ENCODE peak calls at places on chromosomes 11 and 22, in seven cellular contexts. One of them, this sample, is unnamed.

GRCh38 chr11:118176400-118177134 is at the start of gene SCN2B:
- DNase-seq in CD4-positive, CD25-positive, alpha-beta regulatory T cell: no peak
- DNase-seq in AG04450: no peak
- DNase-seq in testis: no peak
- DNase-seq in pancreas: no peak
- DNase-seq in kidney: no peak
- DNase-seq in mesenchymal stem cell: no peak
- DNase-seq in this sample: no peak

GRCh38 chr11:48150213-48150612 is 66.4 kb upstream of the OR4B1 start:
- DNase-seq in CD4-positive, CD25-positive, alpha-beta regulatory T cell: no peak
- DNase-seq in AG04450: no peak
- DNase-seq in testis: no peak
- DNase-seq in pancreas: no peak
- DNase-seq in kidney: no peak
- DNase-seq in mesenchymal stem cell: no peak
- DNase-seq in this sample: peak; percentile 61

GRCh38 chr11:129257512-129257911 is 65.4 kb upstream of the ARHGAP32 start:
- DNase-seq in CD4-positive, CD25-positive, alpha-beta regulatory T cell: no peak
- DNase-seq in AG04450: no peak
- DNase-seq in testis: no peak
- DNase-seq in pancreas: no peak
- DNase-seq in kidney: no peak
- DNase-seq in mesenchymal stem cell: no peak
- DNase-seq in this sample: no peak

GRCh38 chr11:90874971-90875370 is 652.1 kb upstream of the CHORDC1 start:
- DNase-seq in CD4-positive, CD25-positive, alpha-beta regulatory T cell: no peak
- DNase-seq in AG04450: no peak
- DNase-seq in testis: no peak
- DNase-seq in pancreas: no peak
- DNase-seq in kidney: no peak
- DNase-seq in mesenchymal stem cell: no peak
- DNase-seq in this sample: peak; percentile 66

GRCh38 chr22:50310209-50310722 is 2.8 kb upstream of the PLXNB2 start:
- DNase-seq in CD4-positive, CD25-positive, alpha-beta regulatory T cell: no peak
- DNase-seq in AG04450: no peak
- DNase-seq in testis: no peak
- DNase-seq in pancreas: peak; percentile 27
- DNase-seq in kidney: peak; percentile 64
- DNase-seq in mesenchymal stem cell: no peak
- DNase-seq in this sample: no peak

GRCh38 chr11:82730286-82730685 is 3.4 kb downstream of the FAM181B start:
- DNase-seq in CD4-positive, CD25-positive, alpha-beta regulatory T cell: no peak
- DNase-seq in AG04450: no peak
- DNase-seq in testis: no peak
- DNase-seq in pancreas: no peak
- DNase-seq in kidney: no peak
- DNase-seq in mesenchymal stem cell: no peak
- DNase-seq in this sample: no peak

GRCh38 chr11:92888701-92889100 is 80.8 kb upstream of the MTNR1B start:
- DNase-seq in CD4-positive, CD25-positive, alpha-beta regulatory T cell: no peak
- DNase-seq in AG04450: no peak
- DNase-seq in testis: no peak
- DNase-seq in pancreas: no peak
- DNase-seq in kidney: no peak
- DNase-seq in mesenchymal stem cell: no peak
- DNase-seq in this sample: no peak

GRCh38 chr11:45921561-45922424 is 663 bp upstream of the LARGE2 start:
- DNase-seq in CD4-positive, CD25-positive, alpha-beta regulatory T cell: peak; percentile 20
- DNase-seq in AG04450: no peak
- DNase-seq in testis: peak; percentile 47
- DNase-seq in pancreas: peak; percentile 96
- DNase-seq in kidney: peak; percentile 86
- DNase-seq in mesenchymal stem cell: no peak
- DNase-seq in this sample: no peak

GRCh38 chr11:62842171-62842717 is 2.9 kb upstream of the WDR74 start:
- DNase-seq in CD4-positive, CD25-positive, alpha-beta regulatory T cell: peak; percentile 40
- DNase-seq in AG04450: no peak
- DNase-seq in testis: peak; percentile 48
- DNase-seq in pancreas: peak; percentile 56
- DNase-seq in kidney: peak; percentile 85
- DNase-seq in mesenchymal stem cell: no peak
- DNase-seq in this sample: no peak

GRCh38 chr22:50399751-50400331 is 56.7 kb downstream of the PPP6R2 start:
- DNase-seq in CD4-positive, CD25-positive, alpha-beta regulatory T cell: no peak
- DNase-seq in AG04450: no peak
- DNase-seq in testis: peak; percentile 54
- DNase-seq in pancreas: no peak
- DNase-seq in kidney: no peak
- DNase-seq in mesenchymal stem cell: peak; percentile 32
- DNase-seq in this sample: no peak

GRCh38 chr22:32579533-32580220 is 105.1 kb downstream of the FBXO7 start:
- DNase-seq in CD4-positive, CD25-positive, alpha-beta regulatory T cell: no peak
- DNase-seq in AG04450: no peak
- DNase-seq in testis: no peak
- DNase-seq in pancreas: no peak
- DNase-seq in kidney: peak; percentile 87
- DNase-seq in mesenchymal stem cell: peak; percentile 84
- DNase-seq in this sample: no peak

GRCh38 chr11:250740-251299 is 14.0 kb downstream of the PSMD13 start:
- DNase-seq in CD4-positive, CD25-positive, alpha-beta regulatory T cell: peak; percentile 59
- DNase-seq in AG04450: no peak
- DNase-seq in testis: peak; percentile 77
- DNase-seq in pancreas: peak; percentile 59
- DNase-seq in kidney: no peak
- DNase-seq in mesenchymal stem cell: peak; percentile 68
- DNase-seq in this sample: no peak

GRCh38 chr22:30192427-30192826 is 54.1 kb downstream of the LIF start:
- DNase-seq in CD4-positive, CD25-positive, alpha-beta regulatory T cell: no peak
- DNase-seq in AG04450: no peak
- DNase-seq in testis: no peak
- DNase-seq in pancreas: no peak
- DNase-seq in kidney: no peak
- DNase-seq in mesenchymal stem cell: no peak
- DNase-seq in this sample: no peak

GRCh38 chr11:70826541-70826943 is 425.8 kb downstream of the SHANK2 start:
- DNase-seq in CD4-positive, CD25-positive, alpha-beta regulatory T cell: no peak
- DNase-seq in AG04450: no peak
- DNase-seq in testis: peak; percentile 54
- DNase-seq in pancreas: no peak
- DNase-seq in kidney: peak; percentile 45
- DNase-seq in mesenchymal stem cell: no peak
- DNase-seq in this sample: no peak

GRCh38 chr11:65305501-65306268 is 9.0 kb upstream of the CDC42EP2 start:
- DNase-seq in CD4-positive, CD25-positive, alpha-beta regulatory T cell: no peak
- DNase-seq in AG04450: no peak
- DNase-seq in testis: no peak
- DNase-seq in pancreas: peak; percentile 54
- DNase-seq in kidney: no peak
- DNase-seq in mesenchymal stem cell: peak; percentile 93
- DNase-seq in this sample: no peak

GRCh38 chr11:134149371-134149770 is 74.4 kb downstream of the NCAPD3 start:
- DNase-seq in CD4-positive, CD25-positive, alpha-beta regulatory T cell: no peak
- DNase-seq in AG04450: no peak
- DNase-seq in testis: no peak
- DNase-seq in pancreas: no peak
- DNase-seq in kidney: no peak
- DNase-seq in mesenchymal stem cell: no peak
- DNase-seq in this sample: no peak

GRCh38 chr11:70477607-70478006 is 79.3 kb downstream of the CTTN start:
- DNase-seq in CD4-positive, CD25-positive, alpha-beta regulatory T cell: no peak
- DNase-seq in AG04450: no peak
- DNase-seq in testis: no peak
- DNase-seq in pancreas: no peak
- DNase-seq in kidney: peak; percentile 40
- DNase-seq in mesenchymal stem cell: no peak
- DNase-seq in this sample: no peak

GRCh38 chr11:82683029-82683428 is 50.6 kb downstream of the FAM181B start:
- DNase-seq in CD4-positive, CD25-positive, alpha-beta regulatory T cell: no peak
- DNase-seq in AG04450: no peak
- DNase-seq in testis: no peak
- DNase-seq in pancreas: no peak
- DNase-seq in kidney: no peak
- DNase-seq in mesenchymal stem cell: no peak
- DNase-seq in this sample: no peak

GRCh38 chr11:64285885-64286800 is 495 bp downstream of the GPR137 start:
- DNase-seq in CD4-positive, CD25-positive, alpha-beta regulatory T cell: no peak
- DNase-seq in AG04450: no peak
- DNase-seq in testis: no peak
- DNase-seq in pancreas: peak; percentile 83
- DNase-seq in kidney: peak; percentile 79
- DNase-seq in mesenchymal stem cell: no peak
- DNase-seq in this sample: no peak

GRCh38 chr11:122261546-122261945 is 145.5 kb upstream of the BLID start:
- DNase-seq in CD4-positive, CD25-positive, alpha-beta regulatory T cell: no peak
- DNase-seq in AG04450: no peak
- DNase-seq in testis: no peak
- DNase-seq in pancreas: no peak
- DNase-seq in kidney: no peak
- DNase-seq in mesenchymal stem cell: peak; percentile 2
- DNase-seq in this sample: no peak

GRCh38 chr11:45899448-45900174 is 7.5 kb downstream of the FREY1 start:
- DNase-seq in CD4-positive, CD25-positive, alpha-beta regulatory T cell: peak; percentile 62
- DNase-seq in AG04450: peak; percentile 63
- DNase-seq in testis: peak; percentile 89
- DNase-seq in pancreas: peak; percentile 96
- DNase-seq in kidney: peak; percentile 96
- DNase-seq in mesenchymal stem cell: peak; percentile 92
- DNase-seq in this sample: no peak

GRCh38 chr11:28447226-28447625 is 339.0 kb downstream of the METTL15 start:
- DNase-seq in CD4-positive, CD25-positive, alpha-beta regulatory T cell: no peak
- DNase-seq in AG04450: no peak
- DNase-seq in testis: no peak
- DNase-seq in pancreas: no peak
- DNase-seq in kidney: no peak
- DNase-seq in mesenchymal stem cell: peak; percentile 11
- DNase-seq in this sample: no peak

GRCh38 chr11:124897681-124898680 is at the start of gene ROBO4:
- DNase-seq in CD4-positive, CD25-positive, alpha-beta regulatory T cell: no peak
- DNase-seq in AG04450: peak; percentile 66
- DNase-seq in testis: no peak
- DNase-seq in pancreas: no peak
- DNase-seq in kidney: no peak
- DNase-seq in mesenchymal stem cell: peak; percentile 79
- DNase-seq in this sample: peak; percentile 66

GRCh38 chr11:114316980-114317675 is 20.9 kb downstream of the NNMT start:
- DNase-seq in CD4-positive, CD25-positive, alpha-beta regulatory T cell: no peak
- DNase-seq in AG04450: no peak
- DNase-seq in testis: peak; percentile 46
- DNase-seq in pancreas: no peak
- DNase-seq in kidney: no peak
- DNase-seq in mesenchymal stem cell: peak; percentile 77
- DNase-seq in this sample: no peak

GRCh38 chr11:27423125-27423524 is 49.5 kb downstream of the LGR4 start:
- DNase-seq in CD4-positive, CD25-positive, alpha-beta regulatory T cell: no peak
- DNase-seq in AG04450: peak; percentile 74
- DNase-seq in testis: no peak
- DNase-seq in pancreas: no peak
- DNase-seq in kidney: peak; percentile 76
- DNase-seq in mesenchymal stem cell: peak; percentile 95
- DNase-seq in this sample: no peak

GRCh38 chr11:65224939-65225283 is 36.9 kb upstream of the POLA2 start:
- DNase-seq in CD4-positive, CD25-positive, alpha-beta regulatory T cell: no peak
- DNase-seq in AG04450: peak; percentile 38
- DNase-seq in testis: peak; percentile 27
- DNase-seq in pancreas: no peak
- DNase-seq in kidney: no peak
- DNase-seq in mesenchymal stem cell: peak; percentile 88
- DNase-seq in this sample: peak; percentile 27

GRCh38 chr11:15059132-15059531 is 14.3 kb upstream of the CALCB start:
- DNase-seq in CD4-positive, CD25-positive, alpha-beta regulatory T cell: no peak
- DNase-seq in AG04450: no peak
- DNase-seq in testis: no peak
- DNase-seq in pancreas: no peak
- DNase-seq in kidney: no peak
- DNase-seq in mesenchymal stem cell: no peak
- DNase-seq in this sample: no peak

GRCh38 chr11:120893431-120894206 is 130.3 kb upstream of the TBCEL start:
- DNase-seq in CD4-positive, CD25-positive, alpha-beta regulatory T cell: no peak
- DNase-seq in AG04450: no peak
- DNase-seq in testis: no peak
- DNase-seq in pancreas: no peak
- DNase-seq in kidney: no peak
- DNase-seq in mesenchymal stem cell: no peak
- DNase-seq in this sample: no peak
- H3K27ac ChIP-seq in CD4-positive, CD25-positive, alpha-beta regulatory T cell: no peak overlapping the region
- H3K27ac ChIP-seq in AG04450: no peak overlapping the region
- H3K27ac ChIP-seq in testis: no peak overlapping the region
- H3K27ac ChIP-seq in pancreas: no peak overlapping the region
- H3K27ac ChIP-seq in kidney: no peak overlapping the region
- H3K27ac ChIP-seq in mesenchymal stem cell: no peak overlapping the region
- H3K27ac ChIP-seq in this sample: no peak overlapping the region

DNA sequence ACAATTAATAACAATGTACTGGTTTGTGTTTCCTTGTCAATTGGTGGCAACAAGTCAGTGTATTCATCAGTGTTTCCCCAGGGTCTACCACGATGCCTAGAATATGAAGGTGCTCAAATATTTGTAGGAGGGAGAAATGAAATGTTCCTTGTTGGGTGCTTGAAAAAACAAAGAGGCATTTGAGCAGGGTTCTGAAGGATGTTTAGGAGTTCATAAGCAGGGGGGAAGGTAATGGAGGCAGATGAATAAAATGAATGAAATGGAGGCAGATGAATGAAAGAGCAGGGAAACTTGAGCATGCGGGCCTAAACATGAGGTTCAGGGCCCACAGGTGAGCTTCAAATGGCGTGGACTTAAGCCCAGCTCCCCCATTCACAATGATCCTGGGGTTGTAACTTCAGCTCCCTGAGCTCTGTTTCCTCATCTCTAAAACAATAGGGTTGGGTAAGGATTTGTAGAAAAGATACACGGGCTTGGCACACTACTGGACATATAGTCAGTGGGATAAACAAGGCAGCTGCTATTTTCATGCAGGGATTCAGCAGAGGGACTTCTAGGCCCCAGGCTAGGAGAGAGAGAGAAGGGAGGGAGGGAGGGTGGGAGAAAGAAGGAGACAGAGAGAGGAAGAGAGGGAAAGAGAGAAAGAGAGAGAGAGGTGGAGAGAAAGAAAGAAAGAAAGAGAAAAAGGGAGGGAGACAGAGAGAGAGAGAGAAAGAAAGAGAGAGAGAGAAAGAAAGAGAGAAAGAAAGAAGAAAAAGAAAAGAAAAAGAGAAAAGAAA is 73.7 kb downstream of the MN1 start:
- DNase-seq in CD4-positive, CD25-positive, alpha-beta regulatory T cell: no peak
- DNase-seq in AG04450: no peak
- DNase-seq in testis: no peak
- DNase-seq in pancreas: no peak
- DNase-seq in kidney: no peak
- DNase-seq in mesenchymal stem cell: no peak
- DNase-seq in this sample: no peak
- H3K27ac ChIP-seq in CD4-positive, CD25-positive, alpha-beta regulatory T cell: no peak overlapping the region
- H3K27ac ChIP-seq in AG04450: no peak overlapping the region
- H3K27ac ChIP-seq in testis: no peak overlapping the region
- H3K27ac ChIP-seq in pancreas: no peak overlapping the region
- H3K27ac ChIP-seq in kidney: no peak overlapping the region
- H3K27ac ChIP-seq in mesenchymal stem cell: no peak overlapping the region
- H3K27ac ChIP-seq in this sample: no peak overlapping the region

GRCh38 chr22:36291831-36292740 is 39.2 kb downstream of the APOL1 start:
- DNase-seq in CD4-positive, CD25-positive, alpha-beta regulatory T cell: no peak
- DNase-seq in AG04450: no peak
- DNase-seq in testis: no peak
- DNase-seq in pancreas: peak; percentile 41
- DNase-seq in kidney: peak; percentile 64
- DNase-seq in mesenchymal stem cell: no peak
- DNase-seq in this sample: no peak
- H3K27ac ChIP-seq in CD4-positive, CD25-positive, alpha-beta regulatory T cell: no peak overlapping the region
- H3K27ac ChIP-seq in AG04450: peak overlapping the region; percentile 11
- H3K27ac ChIP-seq in testis: no peak overlapping the region
- H3K27ac ChIP-seq in pancreas: no peak overlapping the region
- H3K27ac ChIP-seq in kidney: no peak overlapping the region
- H3K27ac ChIP-seq in mesenchymal stem cell: peak overlapping the region; percentile 26
- H3K27ac ChIP-seq in this sample: no peak overlapping the region

GRCh38 chr11:96324912-96325311 is 18.1 kb downstream of the MAML2 start:
- DNase-seq in CD4-positive, CD25-positive, alpha-beta regulatory T cell: no peak
- DNase-seq in AG04450: no peak
- DNase-seq in testis: no peak
- DNase-seq in pancreas: no peak
- DNase-seq in kidney: no peak
- DNase-seq in mesenchymal stem cell: no peak
- DNase-seq in this sample: no peak
- H3K27ac ChIP-seq in CD4-positive, CD25-positive, alpha-beta regulatory T cell: no peak overlapping the region
- H3K27ac ChIP-seq in AG04450: peak overlapping the region; percentile 74
- H3K27ac ChIP-seq in testis: no peak overlapping the region
- H3K27ac ChIP-seq in pancreas: no peak overlapping the region
- H3K27ac ChIP-seq in kidney: peak overlapping the region; percentile 14
- H3K27ac ChIP-seq in mesenchymal stem cell: peak overlapping the region; percentile 93
- H3K27ac ChIP-seq in this sample: peak overlapping the region; percentile 81

This sample was measured in epithelial cell of prostate.